ENCODE peak calls at places on chromosomes 2 and 18, in six cellular contexts. Y, R, V, E, M and A are unnamed samples.

GRCh38 chr2:131572175-131572574 is 44.5 kb downstream of the CCDC74A start:
- DNase-seq in Y (peak), R (no peak), V (no peak), E (no peak), M (no peak), A (no peak)

GRCh38 chr2:11753886-11754704 is 7.7 kb downstream of the LPIN1 start:
- DNase-seq in Y (peak), R (peak), V (no peak), E (peak), M (no peak), A (no peak)

GRCh38 chr2:181041661-181042060 is 61.3 kb downstream of the UBE2E3 start:
- DNase-seq in Y (peak), R (no peak), V (no peak), E (no peak), M (no peak), A (no peak)

GRCh38 chr2:101135412-101136296 is 15.5 kb downstream of the TBC1D8 start:
- DNase-seq in Y (no peak), R (peak), V (no peak), E (no peak), M (no peak), A (no peak)

GRCh38 chr2:168348076-168348475 is 100.7 kb upstream of the STK39 start:
- DNase-seq in Y (peak), R (no peak), V (no peak), E (no peak), M (peak), A (no peak)

GRCh38 chr2:85577386-85578242 is at the start of gene VAMP8:
- DNase-seq in Y (no peak), R (peak), V (no peak), E (peak), M (peak), A (peak)

GRCh38 chr18:57950542-57950941 is 93.5 kb upstream of the NEDD4L start:
- DNase-seq in Y (no peak), R (no peak), V (no peak), E (no peak), M (no peak), A (no peak)

GRCh38 chr2:151946856-151947523 is 118.8 kb upstream of the ARL5A start:
- DNase-seq in Y (peak), R (no peak), V (no peak), E (no peak), M (peak), A (peak)

GRCh38 chr2:233448565-233448964 is 94.3 kb downstream of the DGKD start:
- DNase-seq in Y (peak), R (no peak), V (no peak), E (no peak), M (no peak), A (no peak)

GRCh38 chr2:21256006-21256405 is 132.2 kb downstream of the TDRD15 start:
- DNase-seq in Y (no peak), R (no peak), V (no peak), E (no peak), M (peak), A (no peak)

GRCh38 chr2:2793514-2793913 is 462.4 kb upstream of the MYT1L start:
- DNase-seq in Y (no peak), R (no peak), V (no peak), E (no peak), M (no peak), A (no peak)

DNA sequence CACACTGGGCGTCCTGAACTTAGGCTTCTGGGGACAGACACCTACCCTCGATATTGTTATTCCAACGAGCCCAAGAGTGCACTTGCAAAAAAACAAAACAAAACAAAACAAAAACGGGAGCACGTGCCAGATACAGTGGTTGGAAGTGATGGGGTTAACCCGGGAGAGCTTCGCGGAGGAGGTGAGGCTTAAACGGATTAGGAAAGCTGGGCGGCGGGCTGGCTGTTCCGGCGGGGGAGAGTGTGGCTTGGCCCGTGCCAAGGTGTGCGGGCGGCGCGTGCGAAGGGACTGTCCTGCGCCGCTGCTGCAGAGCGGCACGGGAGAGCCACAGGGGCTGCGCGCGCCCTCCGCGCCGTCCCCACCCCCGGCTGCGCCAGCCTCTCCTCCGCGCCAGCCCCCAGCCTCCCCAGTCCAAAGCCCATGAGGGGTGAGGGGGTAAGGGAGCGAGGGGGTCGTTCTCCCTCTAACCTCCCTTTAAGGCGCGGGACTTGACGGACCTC is 1.5 kb upstream of the SLC30A3 start:
- DNase-seq in Y (no peak), R (no peak), V (no peak), E (peak), M (no peak), A (no peak)
- H3K4me3 ChIP-seq in Y (no peak), R (no peak), V (peak), E (peak), M (peak), A (peak)

DNA sequence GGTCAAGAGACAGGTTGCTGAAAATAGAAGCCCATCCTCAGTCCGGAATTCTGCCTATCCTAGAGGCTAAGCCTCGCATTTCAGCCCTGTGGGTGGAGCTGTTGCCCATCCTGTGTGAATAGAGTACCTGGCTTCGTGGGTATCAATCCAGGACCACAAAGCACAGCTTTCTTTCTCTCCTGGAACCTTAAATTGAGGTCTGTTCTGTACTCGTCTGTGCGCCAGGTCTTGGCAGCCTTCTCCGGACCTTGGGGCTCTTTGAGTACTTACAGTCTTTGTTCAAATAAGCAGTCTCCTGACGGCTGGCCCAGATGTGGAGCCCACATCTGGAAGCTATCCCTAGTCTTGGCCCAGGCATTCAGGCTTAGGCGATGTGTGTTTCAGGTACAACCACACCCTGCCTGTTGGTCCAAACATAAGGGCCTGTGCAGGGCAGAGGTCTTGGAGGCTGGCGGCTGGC is 294.3 kb downstream of the BCL2 start:
- DNase-seq in Y (peak), R (no peak), V (no peak), E (no peak), M (peak), A (no peak)
- TF ChIP-seq CTCF in Y (peak), R (peak), V (no peak), E (no peak), M (peak), A (peak)

GRCh38 chr2:176163655-176164021 is 6.5 kb downstream of the HOXD3 start:
- DNase-seq in Y (no peak), R (no peak), V (no peak), E (no peak), M (no peak), A (no peak)

GRCh38 chr2:176160251-176161040 is 3.3 kb downstream of the HOXD3 start:
- DNase-seq in Y (peak), R (no peak), V (no peak), E (no peak), M (no peak), A (no peak)

GRCh38 chr2:176162911-176163654 is 6.0 kb downstream of the HOXD3 start:
- DNase-seq in Y (no peak), R (no peak), V (no peak), E (no peak), M (no peak), A (no peak)

GRCh38 chr2:176161041-176161785 is 4.1 kb downstream of the HOXD3 start:
- DNase-seq in Y (no peak), R (no peak), V (no peak), E (no peak), M (no peak), A (no peak)

GRCh38 chr2:176161817-176162626 is 4.9 kb downstream of the HOXD3 start:
- DNase-seq in Y (peak), R (no peak), V (no peak), E (no peak), M (no peak), A (no peak)
- H3K4me3 ChIP-seq in Y (peak), R (no peak), V (peak), E (no peak), M (no peak), A (no peak)

DNA sequence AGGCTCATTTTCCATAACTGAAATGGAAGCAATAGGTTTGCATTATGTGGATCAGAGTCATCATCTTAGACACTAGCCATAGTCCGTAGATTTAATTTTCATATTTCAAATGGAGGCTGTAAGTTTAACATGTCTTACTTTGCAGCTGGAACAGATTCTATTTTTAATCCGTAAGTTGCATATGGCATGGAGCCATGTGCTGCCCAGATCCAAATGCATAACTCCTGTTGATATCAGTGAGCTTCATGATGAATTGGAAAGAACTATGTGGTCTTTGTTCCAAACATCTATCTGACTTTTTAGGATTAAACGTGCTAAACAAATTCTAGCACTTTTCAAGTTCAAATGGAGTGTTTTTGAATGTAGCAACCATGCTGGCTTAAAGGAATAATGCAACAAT is 43.4 kb downstream of the MEIS1 start:
- DNase-seq in Y (no peak), R (no peak), V (no peak), E (no peak), M (peak), A (no peak)
- TF ChIP-seq CTCF in Y (no peak), R (no peak), V (no peak), E (no peak), M (no peak), A (no peak)

GRCh38 chr2:96485751-96486643 is 19.2 kb downstream of the NEURL3 start:
- DNase-seq in Y (peak), R (peak), V (no peak), E (peak), M (peak), A (peak)

GRCh38 chr2:96489673-96490072 is 15.5 kb downstream of the NEURL3 start:
- DNase-seq in Y (no peak), R (no peak), V (no peak), E (no peak), M (no peak), A (no peak)

GRCh38 chr2:96489261-96489660 is 15.9 kb downstream of the NEURL3 start:
- DNase-seq in Y (no peak), R (no peak), V (no peak), E (no peak), M (no peak), A (no peak)

GRCh38 chr2:96484096-96484495 is 21.1 kb downstream of the NEURL3 start:
- DNase-seq in Y (no peak), R (no peak), V (no peak), E (no peak), M (no peak), A (no peak)

GRCh38 chr2:96485350-96485749 is 19.8 kb downstream of the NEURL3 start:
- DNase-seq in Y (no peak), R (no peak), V (no peak), E (no peak), M (no peak), A (no peak)
- H3K4me3 ChIP-seq in Y (no peak), R (no peak), V (peak), E (peak), M (peak), A (no peak)

DNA sequence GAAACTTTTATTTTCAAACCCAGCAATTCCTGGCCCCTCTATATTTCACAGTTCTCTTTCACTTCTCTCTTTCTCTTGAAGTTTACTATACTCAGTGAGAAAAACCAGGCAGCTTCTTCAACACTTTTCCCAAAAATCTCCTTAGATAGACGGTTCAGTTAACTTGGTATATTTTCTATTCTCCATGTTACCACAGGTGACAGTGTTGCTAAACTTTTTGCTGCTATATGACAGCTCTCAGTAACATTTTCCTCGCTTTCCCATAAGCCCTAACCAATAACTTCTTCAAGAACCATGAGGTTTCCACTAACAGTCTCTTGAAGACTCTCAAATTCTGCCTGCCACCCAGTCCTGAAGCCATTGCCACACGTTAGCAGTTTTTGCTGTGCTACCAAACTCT is 45.8 kb downstream of the CYBRD1 start:
- DNase-seq in Y (peak), R (no peak), V (no peak), E (no peak), M (no peak), A (no peak)
- TF ChIP-seq CTCF in Y (peak), R (no peak), V (no peak), E (no peak), M (no peak), A (no peak)

GRCh38 chr2:74939919-74940812 is 18.3 kb upstream of the POLE4 start:
- DNase-seq in Y (no peak), R (no peak), V (no peak), E (no peak), M (no peak), A (no peak)
- H3K4me3 ChIP-seq in Y (no peak), R (no peak), V (no peak), E (no peak), M (no peak), A (no peak)

GRCh38 chr2:150136407-150136806 is 351.1 kb downstream of the RND3 start:
- DNase-seq in Y (peak), R (no peak), V (no peak), E (no peak), M (no peak), A (no peak)
- TF ChIP-seq CTCF in Y (peak), R (no peak), V (no peak), E (no peak), M (no peak), A (no peak)

GRCh38 chr18:3193354-3193753 is 26.4 kb downstream of the MYOM1 start:
- DNase-seq in Y (no peak), R (no peak), V (no peak), E (no peak), M (no peak), A (no peak)

GRCh38 chr18:3192752-3193151 is 27.0 kb downstream of the MYOM1 start:
- DNase-seq in Y (no peak), R (no peak), V (no peak), E (no peak), M (no peak), A (no peak)

GRCh38 chr18:3199942-3200645 is 19.7 kb downstream of the MYOM1 start:
- DNase-seq in Y (no peak), R (no peak), V (no peak), E (no peak), M (no peak), A (no peak)

GRCh38 chr18:3192286-3192685 is 27.5 kb downstream of the MYOM1 start:
- DNase-seq in Y (no peak), R (no peak), V (no peak), E (no peak), M (no peak), A (no peak)

DNA sequence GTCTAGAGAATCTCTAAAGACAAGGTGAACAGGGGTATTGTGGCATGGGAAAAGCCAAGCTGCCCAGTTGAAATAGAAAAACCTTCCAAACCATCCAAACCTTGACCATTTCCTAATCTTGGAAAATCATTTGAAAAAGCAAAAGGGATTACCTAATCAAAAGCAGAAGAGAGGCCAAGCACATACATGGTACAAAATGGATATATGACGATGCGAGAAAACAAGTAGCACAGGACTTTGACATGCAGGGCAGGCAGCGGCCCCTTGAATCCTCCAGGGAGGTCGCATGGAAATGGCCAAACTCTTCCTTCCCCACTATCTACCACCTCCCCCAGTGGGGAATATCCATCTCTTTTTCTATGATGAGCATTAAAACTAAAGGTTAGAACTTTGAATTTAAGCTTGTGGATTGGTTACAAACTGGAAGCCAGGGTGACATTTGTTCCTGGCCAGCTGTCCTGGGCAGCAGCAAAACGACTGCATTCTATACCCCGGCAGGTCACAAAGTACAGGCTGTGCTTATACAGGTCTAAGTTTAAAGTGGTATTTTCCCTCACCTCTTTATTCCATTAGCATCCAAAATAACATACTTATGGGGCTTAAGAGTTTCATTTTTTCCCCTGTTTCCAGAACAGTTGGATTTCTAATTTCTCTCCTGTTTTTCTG is 24.7 kb downstream of the MYOM1 start:
- DNase-seq in Y (no peak), R (no peak), V (no peak), E (no peak), M (no peak), A (no peak)
- H3K4me3 ChIP-seq in Y (no peak), R (no peak), V (no peak), E (no peak), M (peak), A (no peak)